ENCODE peak calls at places on chromosomes 12 and 14, in seven cellular contexts. L is H1, Z is stomach, J is sigmoid colon, Q is SK-N-SH, G is A549, C is transverse colon. M is an unnamed sample. For H3K4me1, the result is how much of the 10 kb centered on the place peaks cover.

GRCh38 chr14:75335588-75335987 is 57.0 kb downstream of the FOS start:
- DNase-seq in G (no peak), J (peak), C (no peak), L (no peak), Z (no peak), Q (no peak), M (no peak)

GRCh38 chr12:93832126-93832525 is 155.0 kb downstream of the CRADD start:
- DNase-seq in L (no peak), J (no peak), C (no peak), Q (no peak), G (no peak), Z (no peak), M (no peak)

GRCh38 chr14:35814371-35815005 is 5.4 kb upstream of the RALGAPA1 start:
- DNase-seq in L (peak), Z (peak), Q (peak), C (peak), J (no peak), G (no peak), M (no peak)

GRCh38 chr14:57847096-57847495 is 18.8 kb downstream of the SLC35F4 start:
- DNase-seq in C (no peak), L (no peak), Q (no peak), Z (no peak), J (no peak), G (no peak), M (no peak)

GRCh38 chr12:110304061-110304551 is 23.1 kb downstream of the ATP2A2 start:
- DNase-seq in L (no peak), Z (no peak), Q (no peak), J (no peak), C (no peak), G (no peak), M (no peak)

GRCh38 chr12:85697003-85697402 is 139.2 kb downstream of the RASSF9 start:
- DNase-seq in J (no peak), C (no peak), L (no peak), G (no peak), Q (no peak), Z (no peak), M (no peak)

GRCh38 chr12:113271853-113272561 is 50.7 kb downstream of the TPCN1 start:
- DNase-seq in C (peak), G (no peak), L (no peak), Z (peak), Q (peak), J (peak), M (peak)

GRCh38 chr14:24443053-24443683 is 592 bp upstream of the SDR39U1 start:
- DNase-seq in J (no peak), Q (no peak), G (no peak), L (no peak), Z (no peak), C (no peak), M (no peak)

GRCh38 chr12:29051221-29051620 is 97.9 kb upstream of the FAR2 start:
- DNase-seq in Q (no peak), C (no peak), Z (no peak), G (no peak), L (no peak), J (no peak), M (no peak)

GRCh38 chr14:50955373-50956043 is 11.2 kb upstream of the PYGL start:
- DNase-seq in L (no peak), G (peak), Z (no peak), J (peak), Q (peak), C (peak), M (peak)

GRCh38 chr12:63003223-63003819 is 68.4 kb upstream of the PPM1H start:
- DNase-seq in L (no peak), C (no peak), Q (no peak), G (no peak), Z (no peak), J (no peak), M (no peak)

GRCh38 chr12:93788853-93789252 is 111.7 kb downstream of the CRADD start:
- DNase-seq in Q (no peak), C (no peak), G (no peak), J (no peak), L (no peak), Z (no peak), M (no peak)

GRCh38 chr12:93974252-93974651 is 174.1 kb upstream of the PLXNC1 start:
- DNase-seq in L (no peak), Q (no peak), G (no peak), Z (no peak), C (no peak), J (no peak), M (no peak)

GRCh38 chr12:15932975-15933374 is 21.8 kb downstream of the DERA start:
- DNase-seq in J (no peak), Z (no peak), L (no peak), C (no peak), G (no peak), Q (no peak), M (no peak)

GRCh38 chr12:15937902-15938301 is 26.8 kb downstream of the DERA start:
- DNase-seq in Z (no peak), G (no peak), L (no peak), C (no peak), Q (no peak), J (no peak), M (no peak)

GRCh38 chr12:15931590-15932053 is 20.5 kb downstream of the DERA start:
- DNase-seq in Z (no peak), L (no peak), J (no peak), G (no peak), Q (no peak), C (no peak), M (no peak)

GRCh38 chr12:15936751-15937150 is 25.6 kb downstream of the DERA start:
- DNase-seq in L (no peak), C (no peak), Q (no peak), Z (no peak), G (no peak), J (no peak), M (no peak)

DNA sequence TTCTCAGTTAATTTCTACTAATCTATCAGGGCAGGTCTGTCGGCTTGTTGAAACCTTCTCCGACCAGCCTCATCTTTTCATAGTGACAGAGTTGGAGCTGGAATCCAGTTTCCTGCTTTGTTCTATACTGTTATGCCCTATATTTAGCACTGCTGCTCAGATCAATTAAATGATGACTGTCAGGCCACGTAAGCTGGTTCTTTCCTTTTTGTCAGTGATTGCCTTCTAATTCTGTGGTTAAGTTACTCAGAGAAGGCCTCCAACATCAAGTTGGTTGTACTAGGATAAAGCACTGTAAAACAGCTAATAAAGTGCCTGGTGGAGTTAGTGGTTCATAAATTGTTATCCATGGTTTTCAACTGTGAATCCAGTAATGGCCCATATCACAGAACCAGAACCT is 22.6 kb downstream of the DERA start:
- DNase-seq in G (no peak), L (no peak), J (no peak), Q (no peak), C (no peak), Z (no peak), M (no peak)
- H3K4me1 ChIP-seq in G (under half), L (under half), J (under half), Q (under half), C (under half), Z (under half), M (under half)

DNA sequence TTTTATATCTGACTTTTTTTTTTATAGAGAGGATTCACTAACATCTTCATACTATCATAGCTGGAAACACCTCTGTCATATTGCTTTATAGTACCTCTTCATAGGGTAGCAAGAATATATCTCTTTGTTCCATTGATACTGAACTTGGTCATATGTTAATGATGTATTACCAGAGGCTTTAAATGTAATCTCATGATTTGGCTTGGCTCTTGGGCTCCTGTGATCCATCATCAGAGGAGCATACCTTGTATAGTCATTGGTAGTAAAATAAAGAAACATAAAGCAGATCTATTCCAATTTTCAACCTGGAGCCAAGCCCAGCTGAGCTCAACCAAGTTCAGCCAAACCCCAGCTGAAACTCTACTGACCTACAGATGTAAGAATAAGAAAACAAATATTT is 43.2 kb upstream of the GRIN2B start:
- DNase-seq in L (no peak), Q (no peak), Z (no peak), J (no peak), C (no peak), G (no peak), M (no peak)
- TF ChIP-seq CTCF in L (no peak), Q (no peak), Z (no peak), J (no peak), C (no peak), G (no peak), M (no peak)

DNA sequence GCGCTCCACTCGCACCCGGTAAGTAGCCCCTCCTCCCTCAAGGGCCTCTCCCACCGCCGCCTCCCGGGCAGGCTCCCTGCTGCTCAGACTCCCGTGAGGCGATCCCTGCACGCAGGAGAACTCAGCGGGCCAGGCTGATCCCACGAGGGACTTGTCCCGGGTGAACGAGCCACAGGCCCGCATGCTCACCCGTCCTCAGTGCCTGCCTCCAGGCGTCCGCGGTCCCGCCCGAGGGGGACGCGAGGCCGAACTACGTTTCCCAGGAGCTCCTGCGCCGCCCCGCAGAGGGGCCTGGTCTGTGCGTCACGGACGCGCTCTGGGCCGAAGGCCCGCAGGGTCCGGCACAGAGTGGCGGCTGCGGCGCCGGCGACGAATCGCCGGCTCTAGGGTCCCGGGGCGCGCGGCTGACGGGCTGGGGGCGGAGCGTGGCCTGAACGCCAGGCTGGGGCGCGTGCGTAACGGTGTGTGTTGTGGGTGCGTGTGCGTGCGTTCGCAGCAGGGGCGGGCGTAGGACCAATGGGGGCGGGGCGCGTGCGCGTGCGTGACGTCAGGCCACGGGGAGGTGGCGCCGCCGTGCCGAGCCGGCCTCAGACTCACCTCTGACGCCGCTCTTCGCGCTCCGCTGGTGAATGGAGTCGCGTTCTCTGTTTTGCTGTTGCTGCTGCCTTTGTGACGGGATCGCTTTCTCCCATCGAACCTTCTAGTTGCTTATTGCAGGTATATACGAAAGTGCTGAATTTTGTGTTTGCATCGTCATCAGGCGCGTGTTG is at the start of the genes ZNF10 and ZNF891:
- DNase-seq in J (peak), G (peak), C (peak), L (peak), Q (peak), Z (peak), M (peak)
- TF ChIP-seq EP300 in J (peak), G (no peak), C (peak), L (no peak), Q (no peak), Z (peak), M (peak)

DNA sequence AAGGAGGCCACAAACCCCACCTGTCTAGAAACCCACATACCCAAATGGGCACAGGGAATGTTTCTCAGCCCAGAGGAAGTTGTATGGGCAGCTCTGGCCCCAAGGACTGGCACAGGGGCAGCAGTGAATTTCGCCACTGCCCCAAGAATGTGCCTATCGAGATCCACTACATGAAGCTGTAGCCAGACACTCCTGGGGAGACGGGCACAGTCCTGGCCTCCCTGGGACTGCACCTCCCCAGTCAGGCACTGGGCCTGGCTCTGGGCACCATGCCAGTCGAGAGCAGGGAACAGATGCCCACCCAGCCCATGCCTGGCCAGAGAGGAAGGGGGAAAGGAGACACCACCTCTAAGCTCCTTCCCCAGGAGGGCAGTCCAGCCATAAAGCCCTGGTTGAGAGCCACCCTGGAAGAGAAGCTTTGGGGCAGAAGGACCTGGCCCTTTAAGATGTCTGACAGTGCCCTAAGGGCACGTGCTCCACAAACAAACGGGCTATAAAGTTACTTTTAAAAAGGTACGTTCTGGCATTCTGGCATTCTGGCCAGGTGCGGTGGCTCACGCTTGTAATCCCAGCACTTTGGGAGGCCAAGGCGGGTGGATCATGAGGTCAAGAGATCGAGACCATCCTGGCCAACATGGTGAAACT is 8.4 kb downstream of the ADCY6 start:
- DNase-seq in G (no peak), J (no peak), C (peak), Q (no peak), Z (no peak), L (no peak), M (no peak)
- H3K4me1 ChIP-seq in G (under half), J (under half), C (under half), Q (under half), Z (under half), L (under half), M (half or more)

M was measured in tibial nerve.